ENCODE peak calls at places on chromosomes 1 and 21, in five cellular contexts. V, W, H, C and J are unnamed samples.
A peak's percentile ranks its signal among the peaks of the same experiment; 100 is the strongest.

GRCh38 chr1:39352881-39353280 is 138.6 kb upstream of the BMP8A start:
- DNase-seq in V (no peak), H (no peak), W (no peak), C (no peak), J (no peak)

GRCh38 chr1:24321150-24321549 is 2.0 kb downstream of the GRHL3 start:
- DNase-seq in C (no peak), H (peak; percentile 27), W (peak; percentile 59), V (no peak), J (no peak)

GRCh38 chr21:42466700-42467612 is 29.1 kb downstream of the RSPH1 start:
- DNase-seq in W (peak; percentile 30), H (peak; percentile 43), C (no peak), V (peak; percentile 36), J (no peak)

GRCh38 chr1:116827607-116828125 is 73.4 kb downstream of the CD2 start:
- DNase-seq in W (no peak), V (no peak), H (no peak), C (no peak), J (no peak)

GRCh38 chr1:202861420-202862121 is 27.4 kb downstream of the RABIF start:
- DNase-seq in V (peak; percentile 94), W (peak; percentile 24), H (peak; percentile 97), C (peak; percentile 24), J (peak; percentile 91)

GRCh38 chr1:5223266-5223665 is 568.9 kb downstream of the AJAP1 start:
- DNase-seq in H (no peak), V (no peak), W (no peak), C (no peak), J (no peak)

GRCh38 chr1:217895817-217896216 is 264.7 kb downstream of the SPATA17 start:
- DNase-seq in V (no peak), W (no peak), H (no peak), C (no peak), J (no peak)

GRCh38 chr1:221078260-221078965 is 199.2 kb downstream of the HLX start:
- DNase-seq in H (no peak), W (no peak), C (no peak), V (no peak), J (no peak)

GRCh38 chr21:41316641-41317392 is at the start of gene FAM3B:
- DNase-seq in H (no peak), V (peak; percentile 37), C (no peak), W (no peak), J (no peak)

GRCh38 chr1:29636936-29637335 is 400.6 kb downstream of the PTPRU start:
- DNase-seq in H (no peak), C (no peak), V (no peak), W (no peak), J (no peak)

GRCh38 chr1:159509440-159510222 is 26.2 kb downstream of the OR10J5 start:
- DNase-seq in W (no peak), H (no peak), V (no peak), C (no peak), J (no peak)

GRCh38 chr1:230422221-230422981 is 3.7 kb downstream of the PGBD5 start:
- DNase-seq in W (no peak), H (no peak), C (no peak), V (no peak), J (no peak)

GRCh38 chr1:201726700-201727099 is 102.3 kb upstream of the IPO9 start:
- DNase-seq in C (no peak), V (no peak), W (no peak), H (no peak), J (no peak)

GRCh38 chr1:15426492-15427279 is 11.6 kb upstream of the CTRC start:
- DNase-seq in H (no peak), W (no peak), V (peak; percentile 82), C (no peak), J (no peak)

GRCh38 chr1:7315946-7316345 is 455.1 kb upstream of the VAMP3 start:
- DNase-seq in H (no peak), C (no peak), V (no peak), W (no peak), J (no peak)

GRCh38 chr1:13700521-13701273 is 709 bp downstream of the PRDM2 start:
- DNase-seq in C (peak; percentile 50), W (peak; percentile 70), V (peak; percentile 65), H (peak; percentile 53), J (no peak)

GRCh38 chr1:231827337-231828105 is 200.9 kb downstream of the DISC1 start:
- DNase-seq in H (no peak), W (no peak), V (no peak), C (no peak), J (no peak)

GRCh38 chr21:16079830-16080229 is 350.0 kb downstream of the USP25 start:
- DNase-seq in H (no peak), W (no peak), C (no peak), V (no peak), J (no peak)

GRCh38 chr1:11059166-11059989 is 440 bp downstream of the SRM start:
- DNase-seq in H (no peak), V (no peak), C (peak; percentile 8), W (peak; percentile 22), J (peak; percentile 26)

GRCh38 chr21:15904389-15904788 is 174.6 kb downstream of the USP25 start:
- DNase-seq in H (no peak), W (no peak), V (no peak), C (no peak), J (no peak)

GRCh38 chr1:31796707-31797106 is 19.1 kb downstream of the SPOCD1 start:
- DNase-seq in H (no peak), C (no peak), W (no peak), V (no peak), J (no peak)

GRCh38 chr1:226512076-226512728 is 36.4 kb upstream of the STUM start:
- DNase-seq in C (no peak), H (no peak), W (no peak), V (no peak), J (no peak)

GRCh38 chr1:5909576-5910275 is 82.5 kb downstream of the NPHP4 start:
- DNase-seq in H (no peak), V (no peak), C (no peak), W (no peak), J (no peak)

GRCh38 chr1:118147542-118147941 is 37.5 kb downstream of the SPAG17 start:
- DNase-seq in H (no peak), C (no peak), V (no peak), W (no peak), J (no peak)

GRCh38 chr21:17053321-17053720 is 459.5 kb upstream of the CXADR start:
- DNase-seq in H (no peak), V (no peak), W (no peak), C (no peak), J (no peak)

GRCh38 chr1:36365310-36365895 is 20.3 kb downstream of the STK40 start:
- DNase-seq in H (no peak), V (peak; percentile 47), W (no peak), C (no peak), J (no peak)

GRCh38 chr1:231806623-231807470 is 180.3 kb downstream of the DISC1 start:
- DNase-seq in H (peak; percentile 87), W (peak; percentile 30), V (peak; percentile 65), C (peak; percentile 5), J (peak; percentile 40)

GRCh38 chr1:40932004-40932403 is 47.5 kb upstream of the CTPS1 start:
- DNase-seq in C (no peak), H (no peak), W (no peak), V (no peak), J (no peak)